ENCODE peak calls at places on chromosomes 16 and 17, in four cellular contexts. E is GM12878, I is K562, K is HepG2. M is an unnamed sample.

GRCh38 chr17:3659541-3660111 is 8.8 kb downstream of the TAX1BP3 start:
- DNase-seq in E (no peak), I (no peak), K (no peak), M (no peak)

GRCh38 chr16:11677959-11678881 is 10.0 kb downstream of the SNN start:
- DNase-seq in E (peak), I (no peak), K (no peak), M (no peak)

GRCh38 chr17:42142371-42142896 is 12.4 kb downstream of the RAB5C start:
- DNase-seq in E (no peak), I (no peak), K (no peak), M (no peak)

GRCh38 chr17:41680426-41681040 is 8.2 kb upstream of the EIF1 start:
- DNase-seq in E (no peak), I (no peak), K (no peak), M (no peak)

GRCh38 chr16:57061084-57061905 is 31.1 kb upstream of the CPNE2 start:
- DNase-seq in E (no peak), I (no peak), K (peak), M (peak)

GRCh38 chr16:56493131-56493530 is 26.7 kb downstream of the BBS2 start:
- DNase-seq in E (no peak), I (no peak), K (peak), M (no peak)

GRCh38 chr16:57728336-57729181 is 7.0 kb upstream of the KATNB1 start:
- DNase-seq in E (no peak), I (no peak), K (no peak), M (no peak)

GRCh38 chr17:614637-615546 is 99.7 kb downstream of the VPS53 start:
- DNase-seq in E (no peak), I (no peak), K (no peak), M (no peak)

GRCh38 chr16:27251561-27252205 is 16.9 kb downstream of the NSMCE1 start:
- DNase-seq in E (no peak), I (no peak), K (no peak), M (no peak)

GRCh38 chr16:30557397-30557949 is 701 bp downstream of the ZNF764 start:
- DNase-seq in E (no peak), I (no peak), K (no peak), M (peak)

DNA sequence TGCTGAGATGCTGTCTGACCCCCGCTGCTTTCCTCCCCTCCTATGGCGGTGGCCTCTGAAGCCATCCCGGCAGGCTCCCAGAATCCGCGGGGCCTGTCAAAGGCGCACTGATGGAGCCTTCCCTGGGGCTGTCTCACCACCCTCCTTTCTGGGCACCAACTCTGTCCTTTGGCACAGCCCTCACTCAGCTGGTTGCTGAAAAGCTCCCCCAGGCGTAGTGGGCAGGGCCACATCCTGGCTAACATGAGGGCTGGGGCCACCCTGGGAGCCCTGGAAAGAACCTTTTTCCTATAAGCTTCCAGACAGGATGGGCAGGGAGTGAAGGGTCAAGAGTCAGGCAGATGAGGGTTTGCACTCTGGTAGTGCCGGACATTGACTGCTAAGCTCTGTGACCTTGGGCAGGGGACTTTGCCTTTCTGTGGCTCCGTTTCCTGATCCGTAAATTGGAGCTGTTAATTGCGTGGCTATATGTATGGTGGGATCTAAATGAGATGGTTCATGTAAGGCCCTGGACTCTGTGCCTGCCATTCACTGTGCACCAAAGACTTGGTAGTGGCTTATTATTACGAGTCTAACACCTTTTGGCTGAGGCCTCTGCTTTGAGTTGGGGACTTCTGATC is 27.6 kb upstream of the LASP1NB start:
- DNase-seq in E (no peak), I (no peak), K (no peak), M (no peak)
- H3K4me2 ChIP-seq in E (peak), I (no peak), K (no peak), M (no peak)

GRCh38 chr16:87723224-87723619 is 42.6 kb downstream of the KLHDC4 start:
- DNase-seq in E (peak), I (peak), K (no peak), M (peak)
- TF ChIP-seq SIN3A in E (no peak), I (peak), K (no peak), M (peak)

GRCh38 chr17:7704601-7705268 is at the start of gene EFNB3:
- DNase-seq in E (no peak), I (no peak), K (no peak), M (peak)
- TF ChIP-seq FOXM1 in E (no peak), I (no peak), K (no peak), M (no peak)

GRCh38 chr17:13513039-13513405 is 88.7 kb downstream of the HS3ST3A1 start:
- DNase-seq in E (no peak), I (peak), K (no peak), M (peak)
- H3K4me2 ChIP-seq in E (no peak), I (peak), K (no peak), M (peak)

GRCh38 chr17:48625502-48626201 is 506 bp downstream of the HOXB9 start:
- DNase-seq in E (no peak), I (peak), K (no peak), M (no peak)

GRCh38 chr17:48626202-48626469 is at the start of gene HOXB9:
- DNase-seq in E (no peak), I (no peak), K (no peak), M (no peak)

GRCh38 chr17:48627242-48627597 is 1.1 kb upstream of the HOXB9 start:
- DNase-seq in E (no peak), I (no peak), K (no peak), M (no peak)

GRCh38 chr17:48627625-48628510 is 1.7 kb upstream of the HOXB9 start:
- DNase-seq in E (no peak), I (peak), K (no peak), M (no peak)

GRCh38 chr17:48626470-48627241 is 498 bp upstream of the HOXB9 start:
- DNase-seq in E (no peak), I (peak), K (no peak), M (no peak)
- TF ChIP-seq SIN3A in E (no peak), I (peak), K (no peak), M (no peak)

DNA sequence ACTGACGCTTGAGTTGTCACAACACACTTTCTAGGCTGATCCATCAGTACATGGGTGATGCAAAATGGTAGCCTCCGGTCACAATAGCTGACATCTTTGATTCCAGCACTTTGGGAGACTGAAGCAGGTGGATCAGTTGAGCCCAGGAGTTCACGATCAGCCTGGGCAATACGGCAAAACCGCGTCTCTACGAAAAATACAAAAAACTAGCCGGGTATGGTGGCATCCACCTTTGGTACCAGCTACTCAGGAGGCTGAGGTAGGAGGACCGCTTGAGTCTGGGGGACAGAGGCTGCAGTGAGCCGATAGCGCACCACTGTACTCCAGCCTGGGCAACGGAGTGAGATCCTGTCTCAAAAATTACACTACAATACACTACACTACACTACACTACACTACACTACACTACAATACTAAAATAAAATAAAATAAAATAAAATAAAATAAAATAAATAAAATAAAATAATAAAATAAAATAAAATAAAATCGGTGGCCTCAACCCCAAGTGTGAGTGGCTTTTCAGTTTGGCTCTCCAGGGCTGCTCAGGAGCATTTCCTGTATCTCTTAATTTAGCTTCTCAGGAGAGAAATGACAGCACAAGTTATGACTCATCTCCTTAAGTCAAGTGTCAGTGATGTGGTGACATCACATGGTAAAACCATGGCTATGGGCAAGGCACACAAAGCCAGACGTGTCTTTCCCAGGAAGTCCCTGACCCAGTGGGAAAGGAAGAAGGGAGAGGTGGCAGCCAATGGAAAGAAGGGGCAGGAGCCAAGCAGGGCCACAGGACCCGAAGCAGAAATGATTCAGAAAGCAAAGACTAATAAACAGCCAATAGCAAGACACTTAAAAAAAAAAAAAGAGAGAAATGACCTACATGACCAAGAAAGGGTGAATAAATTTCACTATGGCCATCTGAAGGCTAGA is 75.3 kb upstream of the TBC1D3K start:
- DNase-seq in E (peak), I (no peak), K (no peak), M (no peak)
- TF ChIP-seq FOXM1 in E (no peak), I (no peak), K (no peak), M (no peak)

GRCh38 chr17:46794318-46794717 is 24.2 kb downstream of the WNT3 start:
- DNase-seq in E (no peak), I (no peak), K (no peak), M (no peak)

GRCh38 chr17:46796524-46796923 is 22.0 kb downstream of the WNT3 start:
- DNase-seq in E (no peak), I (no peak), K (no peak), M (no peak)

GRCh38 chr17:46796080-46796479 is 22.4 kb downstream of the WNT3 start:
- DNase-seq in E (no peak), I (peak), K (no peak), M (no peak)

GRCh38 chr17:46797131-46797530 is 21.4 kb downstream of the WNT3 start:
- DNase-seq in E (no peak), I (no peak), K (no peak), M (no peak)

GRCh38 chr17:46795379-46795952 is 23.0 kb downstream of the WNT3 start:
- DNase-seq in E (no peak), I (peak), K (peak), M (no peak)
- H3K4me2 ChIP-seq in E (no peak), I (peak), K (peak), M (no peak)

GRCh38 chr17:82320140-82320840 is 2.9 kb upstream of the CD7 start:
- DNase-seq in E (no peak), I (no peak), K (no peak), M (peak)

GRCh38 chr17:82320956-82321927 is 3.8 kb upstream of the CD7 start:
- DNase-seq in E (no peak), I (peak), K (no peak), M (peak)

GRCh38 chr17:82318772-82319606 is 1.6 kb upstream of the CD7 start:
- DNase-seq in E (no peak), I (no peak), K (no peak), M (no peak)

GRCh38 chr17:82318169-82318498 is 726 bp upstream of the CD7 start:
- DNase-seq in E (no peak), I (no peak), K (no peak), M (no peak)

GRCh38 chr17:82319619-82320062 is 2.2 kb upstream of the CD7 start:
- DNase-seq in E (no peak), I (no peak), K (no peak), M (no peak)
- TF ChIP-seq SIN3A in E (no peak), I (no peak), K (no peak), M (no peak)

DNA sequence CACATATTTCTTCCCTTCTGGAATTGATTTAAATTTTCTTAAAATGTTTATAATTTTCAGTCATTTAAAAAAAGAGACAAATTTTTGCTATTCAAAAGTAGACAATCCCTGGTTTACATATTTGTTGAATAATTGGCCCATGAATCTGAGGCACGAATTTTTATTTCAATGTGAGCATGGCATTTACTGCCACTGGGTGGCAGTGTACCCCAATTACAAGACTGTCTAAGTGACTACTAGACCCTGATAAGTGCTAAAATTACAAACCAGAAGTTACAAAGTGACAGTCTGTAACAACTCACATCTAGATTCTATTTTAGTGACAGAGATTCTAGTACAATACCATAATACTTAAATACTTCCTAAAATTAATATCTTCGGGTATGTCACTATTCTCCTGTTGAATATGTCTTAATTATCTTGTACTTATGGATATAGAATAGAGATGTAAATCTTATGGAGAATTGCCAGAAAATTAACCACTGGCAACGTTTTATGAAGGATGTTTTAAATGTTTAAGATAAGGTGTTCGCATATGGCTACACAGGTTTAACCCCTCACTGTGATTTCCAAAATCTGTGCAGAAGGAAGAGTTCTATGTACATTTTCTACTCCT is 235.8 kb downstream of the MAP2K4 start:
- DNase-seq in E (peak), I (peak), K (peak), M (peak)
- TF ChIP-seq FOXM1 in E (no peak), I (no peak), K (no peak), M (no peak)

DNA sequence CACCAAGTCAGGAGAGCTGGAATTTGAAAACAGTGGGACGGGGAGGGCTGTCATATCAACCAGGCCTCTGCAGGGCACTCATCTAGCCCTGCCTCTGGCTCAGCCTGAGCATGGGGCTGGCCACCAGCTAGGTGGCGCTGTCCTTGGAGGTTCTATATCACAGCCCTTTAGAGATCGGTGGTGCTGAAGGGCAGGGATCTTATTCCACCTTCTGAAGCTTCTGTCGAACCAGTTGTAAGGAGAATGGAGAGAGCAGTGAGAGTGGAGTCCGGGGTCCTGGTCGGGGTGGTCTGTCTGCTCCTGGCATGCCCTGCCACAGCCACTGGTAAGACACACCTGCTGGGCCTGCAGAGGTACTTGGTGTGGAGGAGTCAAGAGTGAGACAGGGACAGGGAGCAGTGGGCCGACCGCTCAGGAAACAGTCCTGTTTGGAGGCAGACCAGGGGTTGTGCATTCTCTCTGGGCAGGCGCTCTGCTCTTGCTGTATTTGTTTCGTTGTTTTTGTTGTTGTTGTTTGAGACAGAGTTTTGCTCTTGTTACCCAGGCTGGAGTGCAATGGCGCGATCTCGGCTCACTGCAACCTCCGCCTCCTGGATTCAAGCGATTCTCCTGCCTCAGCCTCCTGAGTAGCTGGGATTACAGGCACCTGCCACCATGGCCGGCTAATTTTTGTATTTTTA is at the start of gene CES3:
- DNase-seq in E (no peak), I (peak), K (peak), M (peak)
- H3K4me2 ChIP-seq in E (peak), I (peak), K (peak), M (peak)

M was measured in SK-N-SH.